ENCODE peak calls at places on chromosomes 11 and 22, in seven cellular contexts. One of them, this sample, is unnamed. For H3K9me3, the result is how much of the 10 kb centered on the place peaks cover.

GRCh38 chr11:848380-848931 is 5.8 kb downstream of the TSPAN4 start:
- DNase-seq in upper lobe of right lung: peak
- DNase-seq in adipocyte: peak
- DNase-seq in body of pancreas: peak
- DNase-seq in aorta: peak
- DNase-seq in ovary: peak
- DNase-seq in CD4-positive, alpha-beta T cell: peak
- DNase-seq in this sample: peak

GRCh38 chr11:14520086-14520901 is at the start of gene PSMA1:
- DNase-seq in adipocyte: peak
- DNase-seq in CD4-positive, alpha-beta T cell: peak
- DNase-seq in body of pancreas: peak
- DNase-seq in ovary: peak
- DNase-seq in upper lobe of right lung: peak
- DNase-seq in aorta: peak
- DNase-seq in this sample: peak

GRCh38 chr11:134844838-134845237 is 432.8 kb upstream of the B3GAT1 start:
- DNase-seq in ovary: no peak
- DNase-seq in aorta: no peak
- DNase-seq in upper lobe of right lung: no peak
- DNase-seq in CD4-positive, alpha-beta T cell: no peak
- DNase-seq in body of pancreas: no peak
- DNase-seq in adipocyte: no peak
- DNase-seq in this sample: no peak

GRCh38 chr22:41818596-41818995 is 14.3 kb upstream of the SREBF2 start:
- DNase-seq in adipocyte: no peak
- DNase-seq in ovary: peak
- DNase-seq in aorta: no peak
- DNase-seq in upper lobe of right lung: no peak
- DNase-seq in body of pancreas: no peak
- DNase-seq in CD4-positive, alpha-beta T cell: no peak
- DNase-seq in this sample: no peak

GRCh38 chr22:32888976-32889375 is 87.5 kb downstream of the TIMP3 start:
- DNase-seq in ovary: no peak
- DNase-seq in upper lobe of right lung: no peak
- DNase-seq in body of pancreas: no peak
- DNase-seq in CD4-positive, alpha-beta T cell: no peak
- DNase-seq in adipocyte: no peak
- DNase-seq in aorta: no peak
- DNase-seq in this sample: no peak

GRCh38 chr22:24894998-24895397 is 51.5 kb downstream of the LHFPL7 start:
- DNase-seq in body of pancreas: peak
- DNase-seq in ovary: peak
- DNase-seq in upper lobe of right lung: peak
- DNase-seq in CD4-positive, alpha-beta T cell: no peak
- DNase-seq in aorta: peak
- DNase-seq in adipocyte: peak
- DNase-seq in this sample: no peak

GRCh38 chr11:72379384-72380131 is 54.8 kb downstream of the CLPB start:
- DNase-seq in body of pancreas: no peak
- DNase-seq in adipocyte: no peak
- DNase-seq in CD4-positive, alpha-beta T cell: no peak
- DNase-seq in ovary: no peak
- DNase-seq in upper lobe of right lung: no peak
- DNase-seq in aorta: no peak
- DNase-seq in this sample: no peak

GRCh38 chr22:18104566-18104965 is 6.0 kb upstream of the TUBA8 start:
- DNase-seq in aorta: peak
- DNase-seq in CD4-positive, alpha-beta T cell: no peak
- DNase-seq in upper lobe of right lung: no peak
- DNase-seq in ovary: no peak
- DNase-seq in body of pancreas: no peak
- DNase-seq in adipocyte: no peak
- DNase-seq in this sample: no peak

GRCh38 chr11:11148104-11148509 is 204.9 kb downstream of the CSNK2A3 start:
- DNase-seq in aorta: peak
- DNase-seq in body of pancreas: peak
- DNase-seq in CD4-positive, alpha-beta T cell: peak
- DNase-seq in ovary: peak
- DNase-seq in adipocyte: peak
- DNase-seq in upper lobe of right lung: peak
- DNase-seq in this sample: no peak

GRCh38 chr11:103007521-103007920 is 52.0 kb upstream of the MMP13 start:
- DNase-seq in ovary: no peak
- DNase-seq in adipocyte: peak
- DNase-seq in upper lobe of right lung: no peak
- DNase-seq in aorta: no peak
- DNase-seq in body of pancreas: no peak
- DNase-seq in CD4-positive, alpha-beta T cell: no peak
- DNase-seq in this sample: no peak

GRCh38 chr11:86524603-86525352 is 147.6 kb downstream of the ME3 start:
- DNase-seq in body of pancreas: no peak
- DNase-seq in CD4-positive, alpha-beta T cell: no peak
- DNase-seq in ovary: no peak
- DNase-seq in upper lobe of right lung: no peak
- DNase-seq in adipocyte: peak
- DNase-seq in aorta: no peak
- DNase-seq in this sample: no peak

GRCh38 chr11:19832166-19832750 is 119.6 kb downstream of the NAV2 start:
- DNase-seq in body of pancreas: no peak
- DNase-seq in CD4-positive, alpha-beta T cell: no peak
- DNase-seq in ovary: no peak
- DNase-seq in upper lobe of right lung: no peak
- DNase-seq in aorta: no peak
- DNase-seq in adipocyte: no peak
- DNase-seq in this sample: no peak

GRCh38 chr11:27124514-27125264 is 84.1 kb downstream of the BBOX1 start:
- DNase-seq in ovary: no peak
- DNase-seq in adipocyte: peak
- DNase-seq in upper lobe of right lung: no peak
- DNase-seq in body of pancreas: no peak
- DNase-seq in aorta: no peak
- DNase-seq in CD4-positive, alpha-beta T cell: no peak
- DNase-seq in this sample: no peak

GRCh38 chr11:125239585-125240331 is 75.2 kb downstream of the PKNOX2 start:
- DNase-seq in upper lobe of right lung: no peak
- DNase-seq in CD4-positive, alpha-beta T cell: no peak
- DNase-seq in body of pancreas: no peak
- DNase-seq in ovary: no peak
- DNase-seq in aorta: peak
- DNase-seq in adipocyte: no peak
- DNase-seq in this sample: no peak

GRCh38 chr11:125214466-125215204 is 50.1 kb downstream of the PKNOX2 start:
- DNase-seq in ovary: peak
- DNase-seq in CD4-positive, alpha-beta T cell: no peak
- DNase-seq in aorta: peak
- DNase-seq in body of pancreas: no peak
- DNase-seq in upper lobe of right lung: no peak
- DNase-seq in adipocyte: no peak
- DNase-seq in this sample: no peak

GRCh38 chr22:19367763-19368367 is 63.7 kb downstream of the HIRA start:
- DNase-seq in CD4-positive, alpha-beta T cell: no peak
- DNase-seq in adipocyte: no peak
- DNase-seq in body of pancreas: no peak
- DNase-seq in ovary: no peak
- DNase-seq in upper lobe of right lung: no peak
- DNase-seq in aorta: no peak
- DNase-seq in this sample: no peak

GRCh38 chr11:96213500-96213899 is 129.5 kb downstream of the MAML2 start:
- DNase-seq in CD4-positive, alpha-beta T cell: no peak
- DNase-seq in adipocyte: peak
- DNase-seq in ovary: no peak
- DNase-seq in aorta: no peak
- DNase-seq in body of pancreas: no peak
- DNase-seq in upper lobe of right lung: no peak
- DNase-seq in this sample: no peak

GRCh38 chr11:13897606-13898276 is 64.8 kb upstream of the SPON1 start:
- DNase-seq in body of pancreas: no peak
- DNase-seq in aorta: no peak
- DNase-seq in upper lobe of right lung: no peak
- DNase-seq in adipocyte: no peak
- DNase-seq in ovary: no peak
- DNase-seq in CD4-positive, alpha-beta T cell: no peak
- DNase-seq in this sample: no peak

GRCh38 chr11:58801974-58802545 is 42.4 kb downstream of the GLYATL2 start:
- DNase-seq in upper lobe of right lung: no peak
- DNase-seq in adipocyte: no peak
- DNase-seq in body of pancreas: no peak
- DNase-seq in CD4-positive, alpha-beta T cell: no peak
- DNase-seq in ovary: no peak
- DNase-seq in aorta: no peak
- DNase-seq in this sample: no peak
- H3K9me3 ChIP-seq in upper lobe of right lung: under half
- H3K9me3 ChIP-seq in adipocyte: under half
- H3K9me3 ChIP-seq in body of pancreas: under half
- H3K9me3 ChIP-seq in CD4-positive, alpha-beta T cell: under half
- H3K9me3 ChIP-seq in ovary: under half
- H3K9me3 ChIP-seq in aorta: under half
- H3K9me3 ChIP-seq in this sample: under half

DNA sequence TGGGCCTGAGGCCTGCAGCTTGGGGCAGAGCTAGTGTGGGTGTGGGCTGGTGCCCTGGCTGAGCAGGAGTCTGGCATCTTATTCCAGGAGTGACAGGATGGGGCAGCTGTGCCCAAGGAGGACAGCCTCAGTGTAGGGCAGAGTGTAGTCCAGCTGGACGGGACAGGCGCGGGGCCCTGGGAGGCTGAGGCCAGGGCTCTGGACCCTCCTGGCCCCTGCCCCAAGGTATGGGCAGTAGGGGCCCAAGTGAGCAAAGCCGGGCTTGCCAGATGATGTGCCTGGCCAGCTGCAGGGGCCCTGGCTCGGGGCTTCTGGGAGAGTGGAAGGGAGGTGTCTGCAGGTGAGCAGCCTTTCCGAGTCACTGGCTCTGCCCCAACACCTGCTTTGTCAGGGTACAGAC is 1190.9 kb downstream of the BRD1 start:
- DNase-seq in CD4-positive, alpha-beta T cell: no peak
- DNase-seq in adipocyte: no peak
- DNase-seq in ovary: no peak
- DNase-seq in upper lobe of right lung: no peak
- DNase-seq in aorta: no peak
- DNase-seq in body of pancreas: no peak
- DNase-seq in this sample: no peak
- H3K9me3 ChIP-seq in CD4-positive, alpha-beta T cell: under half
- H3K9me3 ChIP-seq in adipocyte: under half
- H3K9me3 ChIP-seq in ovary: under half
- H3K9me3 ChIP-seq in upper lobe of right lung: under half
- H3K9me3 ChIP-seq in aorta: under half
- H3K9me3 ChIP-seq in body of pancreas: under half
- H3K9me3 ChIP-seq in this sample: under half

GRCh38 chr11:50098186-50098725 is 65.6 kb downstream of the OR4C45 start:
- DNase-seq in CD4-positive, alpha-beta T cell: no peak
- DNase-seq in ovary: no peak
- DNase-seq in body of pancreas: no peak
- DNase-seq in adipocyte: no peak
- DNase-seq in upper lobe of right lung: no peak
- DNase-seq in aorta: no peak
- DNase-seq in this sample: no peak

DNA sequence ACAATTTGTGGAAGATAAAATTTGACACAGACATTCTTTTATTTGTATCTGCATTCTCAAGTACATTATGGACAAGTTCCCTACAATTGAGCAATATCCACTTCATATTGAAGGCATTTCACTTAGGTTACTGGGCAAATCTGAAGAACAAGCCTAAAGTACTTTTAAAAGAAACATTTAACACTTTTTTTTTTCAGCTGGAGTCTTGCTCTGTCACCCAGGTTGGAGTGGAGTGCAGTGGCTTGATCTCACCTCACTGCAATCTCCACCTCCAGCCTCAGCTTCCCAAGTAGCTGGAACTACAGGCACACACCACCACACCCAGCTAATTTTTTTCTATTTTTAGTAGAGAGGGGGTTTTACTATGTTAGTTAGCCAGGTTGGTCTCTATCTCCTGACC is 70.2 kb downstream of the OR4C45 start:
- DNase-seq in upper lobe of right lung: no peak
- DNase-seq in ovary: no peak
- DNase-seq in CD4-positive, alpha-beta T cell: no peak
- DNase-seq in aorta: no peak
- DNase-seq in adipocyte: no peak
- DNase-seq in body of pancreas: no peak
- DNase-seq in this sample: no peak
- H3K9me3 ChIP-seq in upper lobe of right lung: under half
- H3K9me3 ChIP-seq in ovary: under half
- H3K9me3 ChIP-seq in CD4-positive, alpha-beta T cell: under half
- H3K9me3 ChIP-seq in aorta: under half
- H3K9me3 ChIP-seq in adipocyte: under half
- H3K9me3 ChIP-seq in body of pancreas: under half
- H3K9me3 ChIP-seq in this sample: under half

GRCh38 chr11:131326829-131327228 is 43.6 kb upstream of the NTM start:
- DNase-seq in upper lobe of right lung: no peak
- DNase-seq in adipocyte: no peak
- DNase-seq in ovary: no peak
- DNase-seq in body of pancreas: no peak
- DNase-seq in aorta: no peak
- DNase-seq in CD4-positive, alpha-beta T cell: no peak
- DNase-seq in this sample: no peak

GRCh38 chr11:131328843-131329242 is 41.6 kb upstream of the NTM start:
- DNase-seq in ovary: no peak
- DNase-seq in adipocyte: no peak
- DNase-seq in aorta: no peak
- DNase-seq in body of pancreas: no peak
- DNase-seq in CD4-positive, alpha-beta T cell: no peak
- DNase-seq in upper lobe of right lung: no peak
- DNase-seq in this sample: no peak

GRCh38 chr11:131331546-131331945 is 38.9 kb upstream of the NTM start:
- DNase-seq in body of pancreas: no peak
- DNase-seq in CD4-positive, alpha-beta T cell: no peak
- DNase-seq in upper lobe of right lung: no peak
- DNase-seq in aorta: no peak
- DNase-seq in ovary: no peak
- DNase-seq in adipocyte: no peak
- DNase-seq in this sample: no peak
- H3K9me3 ChIP-seq in body of pancreas: under half
- H3K9me3 ChIP-seq in CD4-positive, alpha-beta T cell: under half
- H3K9me3 ChIP-seq in upper lobe of right lung: under half
- H3K9me3 ChIP-seq in aorta: under half
- H3K9me3 ChIP-seq in ovary: under half
- H3K9me3 ChIP-seq in adipocyte: under half
- H3K9me3 ChIP-seq in this sample: under half

GRCh38 chr11:70590356-70590991 is 192.1 kb downstream of the CTTN start:
- DNase-seq in adipocyte: no peak
- DNase-seq in aorta: no peak
- DNase-seq in CD4-positive, alpha-beta T cell: no peak
- DNase-seq in ovary: no peak
- DNase-seq in body of pancreas: no peak
- DNase-seq in upper lobe of right lung: no peak
- DNase-seq in this sample: no peak
- H3K9me3 ChIP-seq in adipocyte: under half
- H3K9me3 ChIP-seq in aorta: under half
- H3K9me3 ChIP-seq in CD4-positive, alpha-beta T cell: under half
- H3K9me3 ChIP-seq in ovary: under half
- H3K9me3 ChIP-seq in body of pancreas: under half
- H3K9me3 ChIP-seq in upper lobe of right lung: under half
- H3K9me3 ChIP-seq in this sample: under half

This sample was measured in T-helper 17 cell.